ENCODE peak calls at places on chromosome 13, in four cellular contexts. J is IMR-90, V is mesendoderm, O is H1. N is an unnamed sample.
A peak's percentile ranks its signal among the peaks of the same experiment; 100 is the strongest.

GRCh38 chr13:33445024-33445423 is 159.5 kb upstream of the STARD13 start:
- DNase-seq in J (no peak), V (no peak), O (no peak), N (no peak)

GRCh38 chr13:109333893-109334651 is 452.3 kb downstream of the IRS2 start:
- DNase-seq in J (no peak), V (no peak), O (no peak), N (no peak)

GRCh38 chr13:36341718-36342117 is 4.5 kb downstream of the SPART start:
- DNase-seq in J (peak; percentile 51), V (no peak), O (no peak), N (no peak)

GRCh38 chr13:85549819-85550218 is 249.4 kb downstream of the SLITRK6 start:
- DNase-seq in J (no peak), V (no peak), O (no peak), N (no peak)

GRCh38 chr13:101785858-101786257 is 333.4 kb downstream of the ITGBL1 start:
- DNase-seq in J (peak; percentile 3), V (peak; percentile 82), O (peak; percentile 47), N (peak; percentile 72)

GRCh38 chr13:90118467-90119071 is 1228.9 kb upstream of the MIR17HG start:
- DNase-seq in J (no peak), V (peak; percentile 60), O (no peak), N (no peak)

GRCh38 chr13:104816716-104817115 is 1718.7 kb downstream of the EFNB2 start:
- DNase-seq in J (no peak), V (no peak), O (no peak), N (no peak)

GRCh38 chr13:36084131-36084530 is 47.1 kb downstream of the DCLK1 start:
- DNase-seq in J (no peak), V (no peak), O (no peak), N (no peak)

GRCh38 chr13:72180253-72180952 is 313.4 kb upstream of the DACH1 start:
- DNase-seq in J (peak; percentile 0), V (no peak), O (no peak), N (no peak)
- H3K56ac ChIP-seq in J (no peak overlapping the region), V (no peak overlapping the region), O (no peak overlapping the region), N (no peak overlapping the region)

GRCh38 chr13:75473472-75473871 is 8.5 kb downstream of the TBC1D4 start:
- DNase-seq in J (no peak), V (no peak), O (no peak), N (no peak)
- H3K56ac ChIP-seq in J (no peak overlapping the region), V (no peak overlapping the region), O (no peak overlapping the region), N (no peak overlapping the region)

DNA sequence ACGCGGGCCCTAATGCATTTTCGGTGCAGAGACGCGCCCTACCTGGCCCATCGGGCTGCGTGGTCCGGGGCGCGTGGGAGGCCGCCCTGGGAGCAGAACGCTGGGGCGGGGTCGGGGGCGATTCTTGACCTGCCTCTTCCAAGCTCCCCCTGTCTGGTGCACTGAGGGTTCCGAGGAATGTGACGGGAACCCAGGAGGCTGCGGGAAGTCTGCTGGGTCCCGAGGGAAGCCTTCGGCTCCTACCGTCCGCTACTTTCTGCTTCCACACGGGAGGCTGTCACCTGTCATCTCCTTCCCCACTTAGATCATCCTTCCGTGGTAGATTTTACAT is 768 bp upstream of the SPRYD7 start:
- DNase-seq in J (no peak), V (peak; percentile 18), O (no peak), N (peak; percentile 29)
- H3K56ac ChIP-seq in J (no peak overlapping the region), V (peak overlapping the region; percentile 79), O (no peak overlapping the region), N (no peak overlapping the region)

DNA sequence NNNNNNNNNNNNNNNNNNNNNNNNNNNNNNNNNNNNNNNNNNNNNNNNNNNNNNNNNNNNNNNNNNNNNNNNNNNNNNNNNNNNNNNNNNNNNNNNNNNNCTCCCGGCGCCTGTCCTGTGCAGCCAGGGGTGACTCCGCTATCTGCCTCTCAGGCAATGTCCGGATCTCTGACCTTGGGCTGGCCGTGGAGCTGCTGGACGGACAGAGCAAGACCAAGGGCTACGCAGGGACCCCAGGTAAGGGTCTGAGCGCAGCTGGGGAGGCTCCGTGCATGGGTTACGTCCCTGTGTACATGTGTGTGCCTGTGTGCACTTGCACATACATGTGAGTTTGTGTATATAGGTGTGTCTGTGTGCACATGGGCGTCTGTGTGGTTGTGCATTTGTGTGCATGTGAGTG is 36.1 kb upstream of the TMEM255B start:
- DNase-seq in J (no peak), V (peak; percentile 37), O (no peak), N (no peak)
- H3K56ac ChIP-seq in J (no peak overlapping the region), V (peak overlapping the region; percentile 82), O (no peak overlapping the region), N (no peak overlapping the region)

N was measured in H9.